ENCODE peak calls at places on chromosomes 16 and 17, in seven cellular contexts. T, Z, L, X, I, W and M are unnamed samples.

GRCh38 chr17:62704381-62704971 is 77.0 kb downstream of the MRC2 start:
- DNase-seq in T (peak; percentile 67), Z (no peak), L (peak; percentile 64), X (peak; percentile 51), I (no peak), W (no peak), M (no peak)

GRCh38 chr17:68707032-68707431 is 105.9 kb upstream of the FAM20A start:
- DNase-seq in T (peak; percentile 33), Z (no peak), L (no peak), X (peak; percentile 56), I (no peak), W (no peak), M (no peak)

GRCh38 chr17:29977836-29978235 is 36.4 kb downstream of the EFCAB5 start:
- DNase-seq in T (peak; percentile 74), Z (no peak), L (no peak), X (peak; percentile 74), I (no peak), W (no peak), M (peak; percentile 4)

GRCh38 chr17:80468781-80469533 is 7.5 kb downstream of the NPTX1 start:
- DNase-seq in T (no peak), Z (no peak), L (no peak), X (no peak), I (no peak), W (no peak), M (no peak)

GRCh38 chr17:82678265-82678891 is 20.1 kb downstream of the RAB40B start:
- DNase-seq in T (no peak), Z (no peak), L (peak; percentile 24), X (no peak), I (no peak), W (no peak), M (no peak)

GRCh38 chr16:56294599-56294998 is 103.3 kb downstream of the GNAO1 start:
- DNase-seq in T (peak; percentile 71), Z (no peak), L (no peak), X (peak; percentile 93), I (no peak), W (no peak), M (peak; percentile 15)

GRCh38 chr16:2950400-2950724 is 13.7 kb upstream of the KREMEN2 start:
- DNase-seq in T (no peak), Z (no peak), L (no peak), X (no peak), I (no peak), W (no peak), M (no peak)

GRCh38 chr17:51362818-51363598 is 102.7 kb downstream of the UTP18 start:
- DNase-seq in T (no peak), Z (no peak), L (no peak), X (no peak), I (no peak), W (no peak), M (no peak)

GRCh38 chr17:75159196-75160031 is 5.1 kb upstream of the JPT1 start:
- DNase-seq in T (peak; percentile 80), Z (peak; percentile 3), L (no peak), X (peak; percentile 78), I (no peak), W (peak; percentile 24), M (no peak)

GRCh38 chr16:68356249-68356918 is 45.6 kb downstream of the PRMT7 start:
- DNase-seq in T (no peak), Z (peak; percentile 54), L (peak; percentile 67), X (no peak), I (peak; percentile 57), W (no peak), M (no peak)

GRCh38 chr16:82524939-82525338 is 101.8 kb upstream of the CDH13 start:
- DNase-seq in T (no peak), Z (no peak), L (no peak), X (no peak), I (no peak), W (no peak), M (no peak)

GRCh38 chr16:19687279-19687678 is 30.7 kb downstream of the KNOP1 start:
- DNase-seq in T (no peak), Z (no peak), L (no peak), X (no peak), I (no peak), W (no peak), M (no peak)

GRCh38 chr16:67170168-67170947 is at the start of gene NOL3:
- DNase-seq in T (peak; percentile 78), Z (peak; percentile 86), L (peak; percentile 87), X (peak; percentile 80), I (no peak), W (no peak), M (peak; percentile 68)

GRCh38 chr17:7782237-7782636 is 51.8 kb upstream of the KDM6B start:
- DNase-seq in T (peak; percentile 56), Z (no peak), L (no peak), X (peak; percentile 45), I (no peak), W (no peak), M (peak; percentile 15)
- TF ChIP-seq CTCF in T (peak; percentile 13), Z (no peak), L (no peak), X (peak; percentile 54), I (no peak), W (no peak), M (peak; percentile 48)

DNA sequence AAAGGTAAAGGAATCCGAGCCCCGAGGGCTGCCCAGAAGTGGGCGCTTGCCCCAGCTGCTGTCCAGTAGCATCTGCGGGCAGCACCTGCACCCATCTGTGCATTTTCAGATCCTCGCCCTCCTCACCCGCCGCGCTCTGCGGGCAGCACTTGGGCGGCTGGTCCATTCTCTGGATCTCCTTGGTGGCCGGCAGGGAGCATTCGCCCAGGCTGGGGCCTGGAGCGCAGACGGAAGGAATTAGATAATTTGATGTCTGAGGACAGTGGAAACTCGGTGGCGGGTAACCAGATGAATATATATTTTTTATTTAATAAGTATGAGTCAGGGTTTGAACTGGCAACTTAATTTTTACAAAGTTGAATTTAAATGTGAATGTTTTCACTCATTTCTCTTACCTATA is 88.5 kb downstream of the NPIPB11 start:
- DNase-seq in T (no peak), Z (no peak), L (no peak), X (no peak), I (no peak), W (no peak), M (no peak)
- TF ChIP-seq CTCF in T (no peak), Z (no peak), L (no peak), X (peak; percentile 18), I (no peak), W (no peak), M (no peak)

DNA sequence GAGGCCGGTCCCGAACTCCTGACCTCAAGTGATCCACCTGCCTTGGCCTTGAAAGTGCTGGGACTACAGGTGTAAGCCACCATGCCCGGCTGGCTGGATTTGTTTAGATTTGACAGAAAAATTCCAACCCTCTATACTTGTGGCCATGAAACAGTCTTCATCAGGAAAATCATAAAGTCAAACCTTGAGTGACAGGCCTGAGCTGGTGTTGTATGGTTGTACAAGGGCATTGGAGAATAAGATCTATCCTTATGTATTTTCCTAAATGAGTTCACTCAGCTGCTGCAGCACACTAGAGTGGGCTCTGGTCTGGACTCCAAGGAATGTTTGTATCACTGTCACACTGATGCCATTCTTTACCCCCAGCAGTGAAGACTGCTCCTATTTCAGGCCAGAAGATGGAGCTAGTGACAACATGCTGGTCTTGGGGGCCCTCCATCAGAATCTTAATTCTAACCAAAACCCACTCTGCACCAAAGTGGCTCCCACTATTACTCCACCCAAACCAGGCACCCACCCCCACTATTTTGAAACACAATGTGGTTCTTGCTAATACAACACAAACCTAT is 27.4 kb downstream of the SNX11 start:
- DNase-seq in T (no peak), Z (no peak), L (no peak), X (no peak), I (no peak), W (no peak), M (no peak)
- TF ChIP-seq CTCF in T (peak; percentile 17), Z (no peak), L (no peak), X (no peak), I (no peak), W (no peak), M (no peak)

DNA sequence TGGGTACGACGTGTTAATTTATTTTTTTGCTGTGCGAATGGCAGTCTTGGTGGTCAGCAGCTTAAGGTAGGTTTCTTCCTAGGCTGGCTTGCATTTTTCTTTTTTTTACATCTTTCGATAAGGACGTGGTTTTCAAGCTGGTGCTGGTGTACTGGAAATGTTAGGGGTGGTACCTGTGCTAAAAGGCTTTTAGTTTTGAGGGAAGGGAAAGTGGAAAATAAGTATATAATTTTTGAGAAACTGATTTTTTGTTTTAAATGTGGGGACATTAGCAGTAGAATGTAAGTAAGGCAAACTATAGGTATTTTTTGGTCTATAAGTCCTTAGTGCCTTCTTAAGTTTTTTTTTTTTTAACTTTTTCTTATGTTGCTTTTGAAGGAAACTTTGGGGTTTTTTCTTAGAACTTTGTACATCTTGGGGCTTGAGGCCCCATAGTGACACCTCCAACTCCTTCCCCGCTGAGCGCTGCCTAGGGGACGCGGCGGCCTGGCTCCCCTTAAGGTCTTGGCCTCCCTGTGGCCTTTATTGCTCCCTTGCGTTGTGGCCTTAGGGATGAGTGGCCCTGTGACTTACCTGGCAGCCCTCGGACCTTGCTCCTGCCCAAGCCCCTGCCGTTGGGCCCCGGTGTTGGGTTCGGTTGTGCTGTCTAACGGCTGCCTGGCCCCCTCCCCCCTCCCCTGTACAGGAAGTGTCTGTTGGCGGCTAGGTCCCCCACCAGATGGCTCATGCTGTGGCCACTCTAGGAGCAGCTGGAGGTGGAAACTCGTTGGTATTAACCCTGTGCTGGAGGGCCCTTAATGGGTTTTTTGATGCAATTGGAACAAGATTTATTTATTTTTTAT is 88.0 kb upstream of the RPRML start:
- DNase-seq in T (peak; percentile 94), Z (peak; percentile 82), L (peak; percentile 74), X (peak; percentile 92), I (peak; percentile 67), W (peak; percentile 88), M (peak; percentile 80)
- TF ChIP-seq CTCF in T (no peak), Z (no peak), L (no peak), X (peak; percentile 20), I (no peak), W (no peak), M (peak; percentile 24)

GRCh38 chr16:85528528-85529387 is 84.4 kb upstream of the GSE1 start:
- DNase-seq in T (peak; percentile 8), Z (no peak), L (no peak), X (no peak), I (no peak), W (no peak), M (no peak)
- TF ChIP-seq CTCF in T (peak; percentile 66), Z (no peak), L (no peak), X (peak; percentile 52), I (peak; percentile 35), W (peak; percentile 27), M (peak; percentile 40)